ENCODE peak calls at places on chromosomes 12 and 14, in four cellular contexts. E, C, F and V are unnamed samples.

GRCh38 chr14:104553166-104554087 is 26.1 kb upstream of the C14orf180 start:
- DNase-seq in E (no peak), F (no peak), C (no peak), V (no peak)

GRCh38 chr12:3045494-3045893 is 31.7 kb upstream of the TSPAN9 start:
- DNase-seq in E (no peak), C (no peak), F (no peak), V (no peak)

GRCh38 chr12:65496617-65497016 is 218.1 kb downstream of the MSRB3 start:
- DNase-seq in C (no peak), E (no peak), F (no peak), V (no peak)

GRCh38 chr12:29026419-29026818 is 122.7 kb upstream of the FAR2 start:
- DNase-seq in F (no peak), E (no peak), C (no peak), V (no peak)

GRCh38 chr12:1778911-1779310 is 41.5 kb upstream of the LRTM2 start:
- DNase-seq in C (no peak), E (no peak), F (no peak), V (no peak)

GRCh38 chr12:71787574-71787973 is 32.9 kb downstream of the RAB21 start:
- DNase-seq in F (no peak), C (no peak), E (no peak), V (peak; percentile 51)

GRCh38 chr12:73906757-73907156 is 630.9 kb upstream of the ATXN7L3B start:
- DNase-seq in C (no peak), F (no peak), E (no peak), V (no peak)

GRCh38 chr12:70927356-70927755 is 6.8 kb upstream of the PTPRR start:
- DNase-seq in F (no peak), C (no peak), E (no peak), V (no peak)

GRCh38 chr12:117576053-117576452 is 214.6 kb upstream of the NOS1 start:
- DNase-seq in F (no peak), C (no peak), E (no peak), V (no peak)

GRCh38 chr12:110349521-110350151 is 53.9 kb downstream of the ANAPC7 start:
- DNase-seq in F (peak; percentile 18), E (no peak), C (peak; percentile 77), V (peak; percentile 72)

GRCh38 chr14:76761198-76761848 is at the start of gene VASH1:
- DNase-seq in C (peak; percentile 78), F (peak; percentile 21), E (peak; percentile 65), V (no peak)

GRCh38 chr12:109934026-109934425 is 34.0 kb downstream of the TCHP start:
- DNase-seq in C (peak; percentile 59), F (no peak), E (no peak), V (no peak)

GRCh38 chr14:30045720-30046119 is 118.1 kb upstream of the PRKD1 start:
- DNase-seq in C (no peak), F (no peak), E (no peak), V (no peak)

GRCh38 chr14:29240046-29240445 is 473.5 kb downstream of the FOXG1 start:
- DNase-seq in C (no peak), F (no peak), E (no peak), V (no peak)

GRCh38 chr12:131365821-131366260 is 345.0 kb upstream of the SFSWAP start:
- DNase-seq in F (no peak), C (no peak), E (no peak), V (no peak)

GRCh38 chr12:31728289-31728916 is 418 bp downstream of the AMN1 start:
- DNase-seq in E (no peak), C (peak; percentile 64), F (peak; percentile 16), V (no peak)

GRCh38 chr12:24600996-24601395 is 347.9 kb downstream of the BCAT1 start:
- DNase-seq in E (no peak), F (no peak), C (peak; percentile 18), V (no peak)